ENCODE peak calls at places on chromosome 11, in ten cellular contexts. One of them, this sample, is unnamed.

GRCh38 chr11:110431212-110432073 is 1.7 kb downstream of the FDX1 start:
- DNase-seq in A549: no peak
- DNase-seq in body of pancreas: no peak
- DNase-seq in foreskin keratinocyte: no peak
- DNase-seq in HFFc6: no peak
- DNase-seq in psoas muscle: no peak
- DNase-seq in HFF-Myc: no peak
- DNase-seq in heart left ventricle: no peak
- DNase-seq in AG09319: no peak
- DNase-seq in omental fat pad: no peak
- DNase-seq in this sample: no peak

GRCh38 chr11:69874178-69874983 is 55.2 kb upstream of the FGF3 start:
- DNase-seq in A549: no peak
- DNase-seq in body of pancreas: no peak
- DNase-seq in foreskin keratinocyte: no peak
- DNase-seq in HFFc6: no peak
- DNase-seq in psoas muscle: no peak
- DNase-seq in HFF-Myc: no peak
- DNase-seq in heart left ventricle: no peak
- DNase-seq in AG09319: no peak
- DNase-seq in omental fat pad: peak
- DNase-seq in this sample: peak

GRCh38 chr11:10920205-10920604 is 62.4 kb upstream of the ZBED5 start:
- DNase-seq in A549: no peak
- DNase-seq in body of pancreas: no peak
- DNase-seq in foreskin keratinocyte: no peak
- DNase-seq in HFFc6: peak
- DNase-seq in psoas muscle: no peak
- DNase-seq in HFF-Myc: no peak
- DNase-seq in heart left ventricle: no peak
- DNase-seq in AG09319: no peak
- DNase-seq in omental fat pad: no peak
- DNase-seq in this sample: no peak

GRCh38 chr11:118715837-118716260 is 36.4 kb upstream of the TREH start:
- DNase-seq in A549: no peak
- DNase-seq in body of pancreas: peak
- DNase-seq in foreskin keratinocyte: no peak
- DNase-seq in HFFc6: no peak
- DNase-seq in psoas muscle: no peak
- DNase-seq in HFF-Myc: no peak
- DNase-seq in heart left ventricle: no peak
- DNase-seq in AG09319: no peak
- DNase-seq in omental fat pad: no peak
- DNase-seq in this sample: no peak

GRCh38 chr11:2998073-2998850 is 6.1 kb upstream of the NAP1L4 start:
- DNase-seq in A549: no peak
- DNase-seq in body of pancreas: peak
- DNase-seq in foreskin keratinocyte: no peak
- DNase-seq in HFFc6: no peak
- DNase-seq in psoas muscle: no peak
- DNase-seq in HFF-Myc: no peak
- DNase-seq in heart left ventricle: no peak
- DNase-seq in AG09319: no peak
- DNase-seq in omental fat pad: no peak
- DNase-seq in this sample: no peak

GRCh38 chr11:57476883-57477506 is 16.7 kb downstream of the RTN4RL2 start:
- DNase-seq in A549: peak
- DNase-seq in body of pancreas: peak
- DNase-seq in foreskin keratinocyte: no peak
- DNase-seq in HFFc6: peak
- DNase-seq in psoas muscle: peak
- DNase-seq in HFF-Myc: no peak
- DNase-seq in heart left ventricle: no peak
- DNase-seq in AG09319: no peak
- DNase-seq in omental fat pad: no peak
- DNase-seq in this sample: peak

GRCh38 chr11:128367573-128367972 is 219.8 kb downstream of the ETS1 start:
- DNase-seq in A549: no peak
- DNase-seq in body of pancreas: no peak
- DNase-seq in foreskin keratinocyte: no peak
- DNase-seq in HFFc6: no peak
- DNase-seq in psoas muscle: no peak
- DNase-seq in HFF-Myc: no peak
- DNase-seq in heart left ventricle: no peak
- DNase-seq in AG09319: no peak
- DNase-seq in omental fat pad: no peak
- DNase-seq in this sample: no peak

GRCh38 chr11:88979641-88980040 is 86.1 kb downstream of the GRM5 start:
- DNase-seq in A549: no peak
- DNase-seq in body of pancreas: no peak
- DNase-seq in foreskin keratinocyte: peak
- DNase-seq in HFFc6: peak
- DNase-seq in psoas muscle: no peak
- DNase-seq in HFF-Myc: no peak
- DNase-seq in heart left ventricle: no peak
- DNase-seq in AG09319: no peak
- DNase-seq in omental fat pad: no peak
- DNase-seq in this sample: no peak

GRCh38 chr11:95487391-95487790 is 256.4 kb upstream of the SESN3 start:
- DNase-seq in A549: no peak
- DNase-seq in body of pancreas: no peak
- DNase-seq in foreskin keratinocyte: peak
- DNase-seq in HFFc6: no peak
- DNase-seq in psoas muscle: no peak
- DNase-seq in HFF-Myc: no peak
- DNase-seq in heart left ventricle: no peak
- DNase-seq in AG09319: no peak
- DNase-seq in omental fat pad: no peak
- DNase-seq in this sample: no peak

GRCh38 chr11:3166268-3167142 is 1.4 kb upstream of the OSBPL5 start:
- DNase-seq in A549: no peak
- DNase-seq in body of pancreas: no peak
- DNase-seq in foreskin keratinocyte: no peak
- DNase-seq in HFFc6: no peak
- DNase-seq in psoas muscle: peak
- DNase-seq in HFF-Myc: no peak
- DNase-seq in heart left ventricle: no peak
- DNase-seq in AG09319: no peak
- DNase-seq in omental fat pad: no peak
- DNase-seq in this sample: no peak

GRCh38 chr11:5592615-5593014 is 3.8 kb upstream of the TRIM6 start:
- DNase-seq in A549: no peak
- DNase-seq in body of pancreas: no peak
- DNase-seq in foreskin keratinocyte: no peak
- DNase-seq in HFFc6: no peak
- DNase-seq in psoas muscle: no peak
- DNase-seq in HFF-Myc: no peak
- DNase-seq in heart left ventricle: no peak
- DNase-seq in AG09319: no peak
- DNase-seq in omental fat pad: no peak
- DNase-seq in this sample: no peak

GRCh38 chr11:46330887-46331652 is 16.2 kb upstream of the DGKZ start:
- DNase-seq in A549: no peak
- DNase-seq in body of pancreas: no peak
- DNase-seq in foreskin keratinocyte: no peak
- DNase-seq in HFFc6: no peak
- DNase-seq in psoas muscle: no peak
- DNase-seq in HFF-Myc: no peak
- DNase-seq in heart left ventricle: no peak
- DNase-seq in AG09319: no peak
- DNase-seq in omental fat pad: no peak
- DNase-seq in this sample: no peak

GRCh38 chr11:11415786-11416390 is 62.8 kb upstream of the CSNK2A3 start:
- DNase-seq in A549: no peak
- DNase-seq in body of pancreas: no peak
- DNase-seq in foreskin keratinocyte: no peak
- DNase-seq in HFFc6: no peak
- DNase-seq in psoas muscle: no peak
- DNase-seq in HFF-Myc: no peak
- DNase-seq in heart left ventricle: no peak
- DNase-seq in AG09319: no peak
- DNase-seq in omental fat pad: no peak
- DNase-seq in this sample: no peak

GRCh38 chr11:69295995-69296889 is 2.3 kb downstream of the MYEOV start:
- DNase-seq in A549: no peak
- DNase-seq in body of pancreas: peak
- DNase-seq in foreskin keratinocyte: no peak
- DNase-seq in HFFc6: peak
- DNase-seq in psoas muscle: peak
- DNase-seq in HFF-Myc: no peak
- DNase-seq in heart left ventricle: no peak
- DNase-seq in AG09319: peak
- DNase-seq in omental fat pad: peak
- DNase-seq in this sample: no peak

GRCh38 chr11:119509277-119509841 is 86.4 kb upstream of the THY1 start:
- DNase-seq in A549: no peak
- DNase-seq in body of pancreas: no peak
- DNase-seq in foreskin keratinocyte: no peak
- DNase-seq in HFFc6: no peak
- DNase-seq in psoas muscle: no peak
- DNase-seq in HFF-Myc: no peak
- DNase-seq in heart left ventricle: no peak
- DNase-seq in AG09319: no peak
- DNase-seq in omental fat pad: no peak
- DNase-seq in this sample: no peak

GRCh38 chr11:44901120-44901519 is 49.6 kb downstream of the TP53I11 start:
- DNase-seq in A549: no peak
- DNase-seq in body of pancreas: no peak
- DNase-seq in foreskin keratinocyte: no peak
- DNase-seq in HFFc6: no peak
- DNase-seq in psoas muscle: no peak
- DNase-seq in HFF-Myc: no peak
- DNase-seq in heart left ventricle: no peak
- DNase-seq in AG09319: no peak
- DNase-seq in omental fat pad: no peak
- DNase-seq in this sample: no peak
- TF ChIP-seq CTCF in A549: no peak
- TF ChIP-seq CTCF in body of pancreas: no peak
- TF ChIP-seq CTCF in foreskin keratinocyte: no peak
- TF ChIP-seq CTCF in HFFc6: no peak
- TF ChIP-seq CTCF in psoas muscle: no peak
- TF ChIP-seq CTCF in HFF-Myc: no peak
- TF ChIP-seq CTCF in heart left ventricle: no peak
- TF ChIP-seq CTCF in AG09319: no peak
- TF ChIP-seq CTCF in omental fat pad: no peak
- TF ChIP-seq CTCF in this sample: no peak

GRCh38 chr11:84993386-84993785 is 633.8 kb downstream of the DLG2 start:
- DNase-seq in A549: no peak
- DNase-seq in body of pancreas: no peak
- DNase-seq in foreskin keratinocyte: no peak
- DNase-seq in HFFc6: no peak
- DNase-seq in psoas muscle: no peak
- DNase-seq in HFF-Myc: no peak
- DNase-seq in heart left ventricle: no peak
- DNase-seq in AG09319: no peak
- DNase-seq in omental fat pad: no peak
- DNase-seq in this sample: no peak
- TF ChIP-seq CTCF in A549: no peak
- TF ChIP-seq CTCF in body of pancreas: no peak
- TF ChIP-seq CTCF in foreskin keratinocyte: peak
- TF ChIP-seq CTCF in HFFc6: peak
- TF ChIP-seq CTCF in psoas muscle: no peak
- TF ChIP-seq CTCF in HFF-Myc: peak
- TF ChIP-seq CTCF in heart left ventricle: no peak
- TF ChIP-seq CTCF in AG09319: peak
- TF ChIP-seq CTCF in omental fat pad: no peak
- TF ChIP-seq CTCF in this sample: no peak

GRCh38 chr11:103465555-103466140 is 356.4 kb downstream of the DYNC2H1 start:
- DNase-seq in A549: no peak
- DNase-seq in body of pancreas: no peak
- DNase-seq in foreskin keratinocyte: no peak
- DNase-seq in HFFc6: no peak
- DNase-seq in psoas muscle: no peak
- DNase-seq in HFF-Myc: no peak
- DNase-seq in heart left ventricle: no peak
- DNase-seq in AG09319: no peak
- DNase-seq in omental fat pad: no peak
- DNase-seq in this sample: no peak

DNA sequence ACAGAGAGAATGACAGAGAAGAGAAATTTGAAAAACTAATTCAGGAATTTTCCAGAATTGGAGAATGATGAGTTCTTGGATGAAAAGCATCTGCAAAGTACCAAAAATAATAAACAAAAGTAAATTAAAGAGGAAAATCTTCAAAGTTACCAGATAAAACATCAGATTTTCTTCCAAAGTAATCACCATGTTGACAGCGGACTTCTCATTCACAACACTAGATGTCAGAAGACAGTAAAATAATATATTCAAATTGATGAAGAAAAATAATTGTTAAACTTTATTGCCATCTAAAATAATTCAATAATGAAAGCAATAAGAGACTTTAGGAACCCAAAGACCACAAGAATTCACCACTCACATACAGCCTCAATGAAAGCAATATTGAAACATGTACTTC is 355.2 kb downstream of the DYNC2H1 start:
- DNase-seq in A549: no peak
- DNase-seq in body of pancreas: no peak
- DNase-seq in foreskin keratinocyte: no peak
- DNase-seq in HFFc6: no peak
- DNase-seq in psoas muscle: no peak
- DNase-seq in HFF-Myc: no peak
- DNase-seq in heart left ventricle: no peak
- DNase-seq in AG09319: no peak
- DNase-seq in omental fat pad: no peak
- DNase-seq in this sample: no peak
- TF ChIP-seq CTCF in A549: no peak
- TF ChIP-seq CTCF in body of pancreas: no peak
- TF ChIP-seq CTCF in foreskin keratinocyte: peak
- TF ChIP-seq CTCF in HFFc6: peak
- TF ChIP-seq CTCF in psoas muscle: no peak
- TF ChIP-seq CTCF in HFF-Myc: no peak
- TF ChIP-seq CTCF in heart left ventricle: no peak
- TF ChIP-seq CTCF in AG09319: peak
- TF ChIP-seq CTCF in omental fat pad: no peak
- TF ChIP-seq CTCF in this sample: no peak

DNA sequence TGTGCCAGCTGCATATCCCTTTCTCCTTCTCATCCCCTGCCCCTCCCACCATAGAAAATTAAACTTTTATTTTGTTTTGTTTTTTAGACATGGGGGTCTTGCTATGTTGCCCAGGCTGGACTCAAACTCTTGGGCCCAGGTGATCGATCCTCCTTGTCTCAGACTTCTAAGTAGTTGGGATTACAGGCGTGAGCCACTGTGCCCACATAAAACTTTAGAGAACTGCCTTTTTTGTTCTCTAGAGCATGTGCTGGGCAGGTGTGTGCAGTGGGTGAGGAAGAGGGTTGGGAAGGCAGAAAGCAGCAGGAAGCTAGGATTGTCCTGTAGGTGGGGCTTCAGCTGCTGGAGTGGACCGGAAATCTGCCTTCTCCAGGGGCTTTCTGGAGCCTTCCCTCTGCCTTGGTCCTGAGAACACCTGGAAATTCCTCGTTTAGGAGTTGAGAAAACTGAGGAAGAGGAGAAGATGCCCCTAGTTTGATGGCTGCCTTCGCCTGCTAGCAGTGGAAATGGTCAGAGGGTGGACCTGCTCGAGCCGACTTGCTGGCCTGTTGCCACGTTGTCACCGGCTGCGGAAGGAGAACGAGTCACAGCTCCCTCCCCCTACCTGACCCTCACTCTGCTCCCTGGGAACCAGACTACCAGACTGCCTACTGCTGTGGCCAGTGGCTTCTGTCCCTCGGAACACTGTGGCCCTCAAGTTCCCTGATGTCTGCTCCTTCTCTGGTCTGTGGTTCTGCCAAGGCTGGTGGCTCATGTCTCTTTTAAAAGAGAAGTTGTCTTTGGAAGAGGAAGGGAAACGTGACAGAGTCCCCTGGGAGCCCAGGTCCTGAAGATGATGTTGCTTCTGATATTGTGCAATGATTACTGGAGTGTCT is 4.0 kb downstream of the ST14 start:
- DNase-seq in A549: no peak
- DNase-seq in body of pancreas: peak
- DNase-seq in foreskin keratinocyte: no peak
- DNase-seq in HFFc6: no peak
- DNase-seq in psoas muscle: no peak
- DNase-seq in HFF-Myc: no peak
- DNase-seq in heart left ventricle: no peak
- DNase-seq in AG09319: no peak
- DNase-seq in omental fat pad: no peak
- DNase-seq in this sample: no peak
- TF ChIP-seq CTCF in A549: no peak
- TF ChIP-seq CTCF in body of pancreas: peak
- TF ChIP-seq CTCF in foreskin keratinocyte: peak
- TF ChIP-seq CTCF in HFFc6: no peak
- TF ChIP-seq CTCF in psoas muscle: no peak
- TF ChIP-seq CTCF in HFF-Myc: peak
- TF ChIP-seq CTCF in heart left ventricle: no peak
- TF ChIP-seq CTCF in AG09319: no peak
- TF ChIP-seq CTCF in omental fat pad: no peak
- TF ChIP-seq CTCF in this sample: no peak

This sample was measured in natural killer cell.